ENCODE peak calls at places on chromosomes 7 and 10, in eight cellular contexts. B, C, S, J, U, Y, G and I are unnamed samples. For H3K36me3, the result is how much of the 10 kb centered on the place peaks cover.

GRCh38 chr7:75596727-75597614 is 104.9 kb downstream of the SPDYE5 start:
- DNase-seq in B (no peak), C (peak), S (no peak), J (no peak), U (no peak), Y (no peak), G (no peak), I (no peak)

GRCh38 chr10:27190508-27190907 is 35.4 kb downstream of the MASTL start:
- DNase-seq in B (no peak), C (no peak), S (no peak), J (no peak), U (no peak), Y (no peak), G (no peak), I (no peak)

GRCh38 chr7:108030536-108030935 is 27.6 kb upstream of the LAMB1 start:
- DNase-seq in B (no peak), C (no peak), S (no peak), J (no peak), U (no peak), Y (no peak), G (no peak), I (no peak)

GRCh38 chr10:86203162-86203905 is 163.3 kb downstream of the GRID1 start:
- DNase-seq in B (no peak), C (no peak), S (no peak), J (no peak), U (no peak), Y (no peak), G (no peak), I (peak)

GRCh38 chr7:92833024-92833765 is 3.2 kb downstream of the CDK6 start:
- DNase-seq in B (peak), C (peak), S (peak), J (peak), U (peak), Y (peak), G (peak), I (peak)

GRCh38 chr7:40541336-40541735 is 406.5 kb downstream of the SUGCT start:
- DNase-seq in B (no peak), C (no peak), S (no peak), J (no peak), U (no peak), Y (no peak), G (no peak), I (no peak)

GRCh38 chr10:118985576-118985975 is 43.9 kb upstream of the NANOS1 start:
- DNase-seq in B (no peak), C (no peak), S (no peak), J (no peak), U (no peak), Y (no peak), G (no peak), I (no peak)

GRCh38 chr7:108045154-108045553 is 42.2 kb upstream of the LAMB1 start:
- DNase-seq in B (no peak), C (peak), S (no peak), J (no peak), U (no peak), Y (no peak), G (no peak), I (no peak)

GRCh38 chr7:93145324-93145723 is 2.9 kb downstream of the SAMD9L start:
- DNase-seq in B (no peak), C (no peak), S (no peak), J (no peak), U (no peak), Y (no peak), G (no peak), I (no peak)

GRCh38 chr7:120272261-120272895 is 597 bp upstream of the KCND2 start:
- DNase-seq in B (no peak), C (peak), S (no peak), J (no peak), U (no peak), Y (no peak), G (no peak), I (no peak)

GRCh38 chr10:104582604-104582951 is 58.5 kb upstream of the SORCS3 start:
- DNase-seq in B (no peak), C (no peak), S (no peak), J (no peak), U (no peak), Y (no peak), G (no peak), I (no peak)

GRCh38 chr7:37366445-37366844 is 82.2 kb downstream of the ELMO1 start:
- DNase-seq in B (no peak), C (no peak), S (no peak), J (no peak), U (no peak), Y (no peak), G (no peak), I (no peak)

GRCh38 chr7:134814730-134815364 is 35.4 kb downstream of the CALD1 start:
- DNase-seq in B (no peak), C (no peak), S (no peak), J (no peak), U (no peak), Y (no peak), G (no peak), I (no peak)

GRCh38 chr7:158796667-158797066 is 32.6 kb downstream of the ESYT2 start:
- DNase-seq in B (no peak), C (no peak), S (no peak), J (no peak), U (no peak), Y (no peak), G (no peak), I (no peak)

GRCh38 chr10:14244801-14245211 is 85.9 kb downstream of the FRMD4A start:
- DNase-seq in B (no peak), C (peak), S (no peak), J (no peak), U (no peak), Y (no peak), G (no peak), I (no peak)

GRCh38 chr7:151012921-151013347 is 11.4 kb downstream of the ATG9B start:
- DNase-seq in B (no peak), C (no peak), S (no peak), J (no peak), U (no peak), Y (no peak), G (no peak), I (no peak)

GRCh38 chr7:18610331-18610948 is 114.9 kb downstream of the HDAC9 start:
- DNase-seq in B (no peak), C (peak), S (no peak), J (no peak), U (peak), Y (no peak), G (no peak), I (no peak)

GRCh38 chr7:150811-151221 is 41.6 kb upstream of the FAM20C start:
- DNase-seq in B (no peak), C (no peak), S (no peak), J (no peak), U (peak), Y (no peak), G (no peak), I (peak)

GRCh38 chr7:77771901-77772300 is 26.3 kb downstream of the TMEM60 start:
- DNase-seq in B (no peak), C (no peak), S (no peak), J (no peak), U (no peak), Y (no peak), G (no peak), I (no peak)

GRCh38 chr7:43384585-43385308 is 198.2 kb upstream of the STK17A start:
- DNase-seq in B (no peak), C (no peak), S (peak), J (no peak), U (no peak), Y (no peak), G (no peak), I (no peak)

GRCh38 chr7:18126274-18126673 is 98.6 kb upstream of the PRPS1L1 start:
- DNase-seq in B (no peak), C (no peak), S (no peak), J (no peak), U (no peak), Y (no peak), G (no peak), I (no peak)

GRCh38 chr7:143379607-143380263 is 1.4 kb upstream of the ZYX start:
- DNase-seq in B (no peak), C (no peak), S (no peak), J (no peak), U (no peak), Y (no peak), G (no peak), I (no peak)

GRCh38 chr7:120591-120991 is 71.8 kb upstream of the FAM20C start:
- DNase-seq in B (no peak), C (no peak), S (no peak), J (no peak), U (no peak), Y (peak), G (no peak), I (peak)

GRCh38 chr10:35632027-35632426 is 10.1 kb downstream of the FZD8 start:
- DNase-seq in B (no peak), C (no peak), S (no peak), J (no peak), U (no peak), Y (no peak), G (no peak), I (no peak)

GRCh38 chr10:71891437-71891836 is 40.4 kb upstream of the PSAP start:
- DNase-seq in B (no peak), C (no peak), S (no peak), J (no peak), U (no peak), Y (no peak), G (no peak), I (no peak)

GRCh38 chr7:92723205-92723604 is 113.2 kb downstream of the CDK6 start:
- DNase-seq in B (no peak), C (peak), S (no peak), J (no peak), U (no peak), Y (no peak), G (no peak), I (no peak)

GRCh38 chr10:79247373-79248137 is 99.7 kb upstream of the PPIF start:
- DNase-seq in B (no peak), C (no peak), S (no peak), J (no peak), U (no peak), Y (no peak), G (no peak), I (no peak)
- H3K27ac ChIP-seq in B (peak), C (no peak), S (peak), J (peak), U (peak), Y (peak), G (peak), I (peak)

GRCh38 chr7:152173372-152174070 is 148.0 kb downstream of the GALNT11 start:
- DNase-seq in B (no peak), C (no peak), S (no peak), J (no peak), U (no peak), Y (no peak), G (no peak), I (no peak)

GRCh38 chr7:152180048-152180447 is 154.6 kb downstream of the GALNT11 start:
- DNase-seq in B (no peak), C (no peak), S (no peak), J (no peak), U (no peak), Y (no peak), G (no peak), I (no peak)

GRCh38 chr7:152177696-152178404 is 152.4 kb downstream of the GALNT11 start:
- DNase-seq in B (no peak), C (peak), S (no peak), J (no peak), U (no peak), Y (no peak), G (no peak), I (no peak)

GRCh38 chr7:152178405-152179058 is 153.1 kb downstream of the GALNT11 start:
- DNase-seq in B (no peak), C (peak), S (no peak), J (no peak), U (no peak), Y (no peak), G (no peak), I (no peak)

GRCh38 chr7:152176797-152177196 is 151.3 kb downstream of the GALNT11 start:
- DNase-seq in B (no peak), C (no peak), S (no peak), J (no peak), U (no peak), Y (no peak), G (no peak), I (no peak)
- H3K36me3 ChIP-seq in B (under half), C (under half), S (under half), J (under half), U (under half), Y (half or more), G (half or more), I (half or more)

GRCh38 chr7:99371376-99371920 is 3.1 kb upstream of the ARPC1B start:
- DNase-seq in B (no peak), C (no peak), S (no peak), J (no peak), U (no peak), Y (no peak), G (no peak), I (no peak)

GRCh38 chr7:99374121-99375064 is at the start of gene ARPC1B:
- DNase-seq in B (peak), C (peak), S (peak), J (peak), U (peak), Y (peak), G (peak), I (peak)

GRCh38 chr7:99372275-99373085 is 2.0 kb upstream of the ARPC1B start:
- DNase-seq in B (peak), C (no peak), S (no peak), J (no peak), U (peak), Y (no peak), G (no peak), I (no peak)

GRCh38 chr7:99375070-99375807 is 709 bp downstream of the ARPC1B start:
- DNase-seq in B (peak), C (peak), S (peak), J (peak), U (peak), Y (peak), G (peak), I (peak)

DNA sequence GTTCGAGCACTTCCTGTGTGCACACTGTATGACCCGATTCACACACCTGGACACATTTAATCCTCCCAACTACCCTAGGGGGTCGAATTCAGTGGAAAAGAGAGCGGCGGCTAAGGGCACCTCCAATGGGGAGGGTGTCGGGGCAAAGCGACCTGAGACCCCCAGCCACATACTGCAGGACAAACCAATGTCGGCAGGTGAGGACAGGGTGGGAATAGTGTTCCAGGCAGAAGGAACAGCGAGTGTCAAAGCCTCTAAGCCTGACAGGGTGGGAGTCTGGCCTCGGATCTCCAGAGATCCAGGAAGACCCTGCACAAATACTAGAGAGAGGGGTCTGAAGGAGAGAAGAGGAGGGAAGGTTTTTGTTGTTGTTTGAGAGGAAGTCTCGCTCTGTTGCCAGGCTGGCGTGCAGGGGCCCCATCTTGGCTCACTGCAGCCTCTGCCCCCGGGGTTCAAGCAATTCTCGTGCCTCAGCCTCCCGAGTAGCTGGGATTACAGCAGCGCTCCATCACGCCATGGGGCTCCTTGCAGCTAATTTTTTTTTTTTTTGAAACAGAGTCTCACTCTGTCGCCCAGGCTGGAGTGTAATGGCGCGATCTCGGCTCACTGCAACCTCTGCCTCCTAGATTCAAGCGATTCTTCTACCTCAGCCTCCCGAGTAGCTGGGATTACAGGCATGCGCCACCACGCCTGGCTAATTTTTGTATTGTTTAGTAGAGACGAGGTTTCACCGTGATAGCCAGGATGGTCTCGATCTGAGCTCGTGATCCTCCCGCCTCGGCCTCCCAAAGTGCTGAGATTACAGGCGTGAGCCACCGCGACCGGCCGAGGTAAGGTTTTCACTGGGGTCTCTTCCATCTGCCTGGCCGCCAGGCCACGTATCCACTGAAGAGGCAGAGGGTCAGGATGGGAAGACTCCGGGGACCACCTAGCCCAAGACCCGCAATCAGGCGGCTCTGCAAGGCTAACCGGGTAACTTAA is 1.2 kb upstream of the ARPC1B start:
- DNase-seq in B (no peak), C (no peak), S (no peak), J (no peak), U (no peak), Y (no peak), G (no peak), I (no peak)
- H3K27ac ChIP-seq in B (peak), C (no peak), S (peak), J (peak), U (peak), Y (peak), G (peak), I (peak)

DNA sequence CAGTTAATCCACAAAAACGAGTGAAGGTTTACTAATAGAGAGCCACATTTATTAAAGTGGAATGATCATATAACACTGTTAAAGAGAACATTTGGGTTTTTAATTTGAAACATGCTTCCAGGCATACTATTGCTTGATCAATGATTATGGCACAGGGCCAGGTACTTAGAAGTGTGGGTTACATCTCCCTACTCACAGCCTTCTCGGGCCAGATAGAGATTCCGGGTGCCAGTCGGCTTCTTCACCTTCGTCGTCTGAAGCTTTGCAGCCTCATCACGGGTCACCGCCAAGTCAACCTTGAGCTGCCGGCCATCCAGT is 19.4 kb downstream of the RBM28 start:
- DNase-seq in B (no peak), C (no peak), S (no peak), J (no peak), U (no peak), Y (no peak), G (no peak), I (no peak)
- H3K36me3 ChIP-seq in B (under half), C (under half), S (under half), J (half or more), U (under half), Y (half or more), G (half or more), I (half or more)

GRCh38 chr7:41912851-41913580 is 210.1 kb upstream of the INHBA start:
- DNase-seq in B (no peak), C (no peak), S (no peak), J (no peak), U (no peak), Y (no peak), G (no peak), I (no peak)
- H3K27ac ChIP-seq in B (no peak), C (no peak), S (no peak), J (no peak), U (no peak), Y (no peak), G (no peak), I (no peak)